ENCODE peak calls at places on chromosomes 3 and 15, in eight cellular contexts. One of them, this sample, is unnamed.

GRCh38 chr3:44019736-44020135 is 221.9 kb upstream of the TOPAZ1 start:
- DNase-seq in OCI-LY7: no peak
- DNase-seq in spleen: no peak
- DNase-seq in A673: peak; percentile 3
- DNase-seq in lower lobe of right lung: no peak
- DNase-seq in esophagus muscularis mucosa: no peak
- DNase-seq in CD4-positive, CD25-positive, alpha-beta regulatory T cell: no peak
- DNase-seq in upper lobe of right lung: no peak
- DNase-seq in this sample: no peak

GRCh38 chr3:182904164-182904563 is 76.2 kb downstream of the DCUN1D1 start:
- DNase-seq in upper lobe of right lung: no peak
- DNase-seq in spleen: no peak
- DNase-seq in esophagus muscularis mucosa: no peak
- DNase-seq in OCI-LY7: no peak
- DNase-seq in A673: no peak
- DNase-seq in CD4-positive, CD25-positive, alpha-beta regulatory T cell: no peak
- DNase-seq in lower lobe of right lung: no peak
- DNase-seq in this sample: no peak

GRCh38 chr15:96849501-96849900 is 519.0 kb downstream of the NR2F2 start:
- DNase-seq in spleen: no peak
- DNase-seq in OCI-LY7: no peak
- DNase-seq in upper lobe of right lung: no peak
- DNase-seq in lower lobe of right lung: no peak
- DNase-seq in CD4-positive, CD25-positive, alpha-beta regulatory T cell: no peak
- DNase-seq in esophagus muscularis mucosa: no peak
- DNase-seq in A673: peak; percentile 42
- DNase-seq in this sample: no peak

GRCh38 chr3:72818915-72819314 is 29.3 kb downstream of the SHQ1 start:
- DNase-seq in esophagus muscularis mucosa: no peak
- DNase-seq in spleen: no peak
- DNase-seq in CD4-positive, CD25-positive, alpha-beta regulatory T cell: no peak
- DNase-seq in upper lobe of right lung: no peak
- DNase-seq in OCI-LY7: no peak
- DNase-seq in A673: no peak
- DNase-seq in lower lobe of right lung: no peak
- DNase-seq in this sample: no peak

GRCh38 chr3:63724987-63725386 is 72.5 kb downstream of the SNTN start:
- DNase-seq in upper lobe of right lung: no peak
- DNase-seq in spleen: no peak
- DNase-seq in lower lobe of right lung: no peak
- DNase-seq in OCI-LY7: no peak
- DNase-seq in A673: no peak
- DNase-seq in CD4-positive, CD25-positive, alpha-beta regulatory T cell: no peak
- DNase-seq in esophagus muscularis mucosa: no peak
- DNase-seq in this sample: no peak

GRCh38 chr3:55669133-55669532 is 182.0 kb upstream of the WNT5A start:
- DNase-seq in A673: no peak
- DNase-seq in OCI-LY7: no peak
- DNase-seq in lower lobe of right lung: no peak
- DNase-seq in CD4-positive, CD25-positive, alpha-beta regulatory T cell: no peak
- DNase-seq in spleen: no peak
- DNase-seq in esophagus muscularis mucosa: no peak
- DNase-seq in upper lobe of right lung: no peak
- DNase-seq in this sample: no peak

GRCh38 chr3:99962703-99963102 is 145.0 kb downstream of the CMSS1 start:
- DNase-seq in spleen: no peak
- DNase-seq in CD4-positive, CD25-positive, alpha-beta regulatory T cell: no peak
- DNase-seq in esophagus muscularis mucosa: no peak
- DNase-seq in OCI-LY7: no peak
- DNase-seq in lower lobe of right lung: no peak
- DNase-seq in A673: no peak
- DNase-seq in upper lobe of right lung: no peak
- DNase-seq in this sample: no peak

GRCh38 chr3:108130705-108131104 is 39.9 kb upstream of the CD47 start:
- DNase-seq in upper lobe of right lung: no peak
- DNase-seq in lower lobe of right lung: no peak
- DNase-seq in esophagus muscularis mucosa: no peak
- DNase-seq in A673: no peak
- DNase-seq in CD4-positive, CD25-positive, alpha-beta regulatory T cell: no peak
- DNase-seq in spleen: no peak
- DNase-seq in OCI-LY7: no peak
- DNase-seq in this sample: no peak

GRCh38 chr3:7309707-7310106 is 448.8 kb downstream of the GRM7 start:
- DNase-seq in spleen: no peak
- DNase-seq in lower lobe of right lung: no peak
- DNase-seq in OCI-LY7: no peak
- DNase-seq in CD4-positive, CD25-positive, alpha-beta regulatory T cell: no peak
- DNase-seq in esophagus muscularis mucosa: peak; percentile 93
- DNase-seq in upper lobe of right lung: no peak
- DNase-seq in A673: peak; percentile 95
- DNase-seq in this sample: no peak

GRCh38 chr3:114121996-114122709 is 56.7 kb downstream of the DRD3 start:
- DNase-seq in CD4-positive, CD25-positive, alpha-beta regulatory T cell: no peak
- DNase-seq in spleen: no peak
- DNase-seq in upper lobe of right lung: no peak
- DNase-seq in A673: no peak
- DNase-seq in OCI-LY7: no peak
- DNase-seq in lower lobe of right lung: no peak
- DNase-seq in esophagus muscularis mucosa: no peak
- DNase-seq in this sample: no peak

GRCh38 chr3:58184982-58185360 is 25.8 kb downstream of the DNASE1L3 start:
- DNase-seq in spleen: peak; percentile 40
- DNase-seq in esophagus muscularis mucosa: no peak
- DNase-seq in OCI-LY7: no peak
- DNase-seq in upper lobe of right lung: no peak
- DNase-seq in A673: no peak
- DNase-seq in lower lobe of right lung: no peak
- DNase-seq in CD4-positive, CD25-positive, alpha-beta regulatory T cell: no peak
- DNase-seq in this sample: no peak

GRCh38 chr15:87741350-87741749 is 515.2 kb downstream of the NTRK3 start:
- DNase-seq in upper lobe of right lung: no peak
- DNase-seq in spleen: no peak
- DNase-seq in A673: no peak
- DNase-seq in CD4-positive, CD25-positive, alpha-beta regulatory T cell: no peak
- DNase-seq in OCI-LY7: no peak
- DNase-seq in esophagus muscularis mucosa: no peak
- DNase-seq in lower lobe of right lung: no peak
- DNase-seq in this sample: no peak

DNA sequence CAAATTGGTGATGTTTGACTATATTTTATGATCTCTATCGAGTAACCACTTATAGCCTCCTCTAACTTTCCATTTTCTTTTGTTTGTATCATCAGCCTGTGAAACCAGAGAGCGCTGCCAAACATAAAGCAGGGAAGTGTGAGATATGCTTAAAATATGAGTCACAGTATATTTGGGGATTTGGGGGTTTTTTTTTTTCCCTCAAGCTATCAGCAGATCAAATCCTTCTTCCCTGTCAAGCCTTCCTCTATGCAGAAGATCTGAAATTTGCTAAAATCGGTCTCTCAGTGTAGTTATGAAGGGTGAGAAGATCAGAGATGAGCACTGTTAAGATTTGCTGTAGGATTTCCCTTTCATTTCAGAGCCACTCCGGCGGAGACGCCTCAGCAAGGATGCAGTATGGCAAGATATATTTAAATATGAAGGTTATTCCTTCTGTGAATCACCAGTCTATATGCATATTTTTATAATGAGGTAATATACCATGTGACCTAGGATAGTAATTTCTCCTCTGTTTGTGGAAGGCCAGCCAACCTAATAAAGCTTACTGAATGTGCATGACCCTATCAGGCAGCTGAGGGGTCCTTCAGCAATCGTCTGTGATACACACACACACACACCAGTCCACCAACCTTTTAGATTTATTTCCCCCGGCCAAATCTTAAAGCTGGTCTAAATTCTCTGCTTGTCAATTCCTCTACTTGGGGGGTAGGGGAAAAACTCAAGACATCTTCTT is 474.1 kb downstream of the FOXP1 start:
- DNase-seq in upper lobe of right lung: no peak
- DNase-seq in spleen: no peak
- DNase-seq in lower lobe of right lung: no peak
- DNase-seq in OCI-LY7: no peak
- DNase-seq in CD4-positive, CD25-positive, alpha-beta regulatory T cell: no peak
- DNase-seq in esophagus muscularis mucosa: no peak
- DNase-seq in A673: no peak
- DNase-seq in this sample: no peak
- H3K4me1 ChIP-seq in upper lobe of right lung: peaks cover 35% of the 10 kb centered on the region
- H3K4me1 ChIP-seq in spleen: no peaks in the 10 kb centered on the region
- H3K4me1 ChIP-seq in lower lobe of right lung: peaks cover 47% of the 10 kb centered on the region
- H3K4me1 ChIP-seq in OCI-LY7: no peaks in the 10 kb centered on the region
- H3K4me1 ChIP-seq in CD4-positive, CD25-positive, alpha-beta regulatory T cell: peaks cover 18% of the 10 kb centered on the region
- H3K4me1 ChIP-seq in esophagus muscularis mucosa: peaks cover 100% of the 10 kb centered on the region
- H3K4me1 ChIP-seq in A673: peaks cover 23% of the 10 kb centered on the region
- H3K4me1 ChIP-seq in this sample: peaks cover 59% of the 10 kb centered on the region

GRCh38 chr15:89858661-89859458 is 34.9 kb downstream of the AP3S2 start:
- DNase-seq in lower lobe of right lung: no peak
- DNase-seq in A673: no peak
- DNase-seq in spleen: no peak
- DNase-seq in esophagus muscularis mucosa: no peak
- DNase-seq in upper lobe of right lung: no peak
- DNase-seq in CD4-positive, CD25-positive, alpha-beta regulatory T cell: no peak
- DNase-seq in OCI-LY7: no peak
- DNase-seq in this sample: no peak
- H3K27ac ChIP-seq in lower lobe of right lung: no peak overlapping the region
- H3K27ac ChIP-seq in A673: no peak overlapping the region
- H3K27ac ChIP-seq in spleen: no peak overlapping the region
- H3K27ac ChIP-seq in esophagus muscularis mucosa: no peak overlapping the region
- H3K27ac ChIP-seq in upper lobe of right lung: no peak overlapping the region
- H3K27ac ChIP-seq in CD4-positive, CD25-positive, alpha-beta regulatory T cell: no peak overlapping the region
- H3K27ac ChIP-seq in OCI-LY7: no peak overlapping the region
- H3K27ac ChIP-seq in this sample: no peak overlapping the region

GRCh38 chr3:69761896-69762789 is 22.9 kb downstream of the MITF start:
- DNase-seq in upper lobe of right lung: no peak
- DNase-seq in esophagus muscularis mucosa: peak; percentile 72
- DNase-seq in spleen: no peak
- DNase-seq in CD4-positive, CD25-positive, alpha-beta regulatory T cell: no peak
- DNase-seq in lower lobe of right lung: no peak
- DNase-seq in A673: no peak
- DNase-seq in OCI-LY7: no peak
- DNase-seq in this sample: no peak

GRCh38 chr3:69762790-69763229 is 23.5 kb downstream of the MITF start:
- DNase-seq in lower lobe of right lung: no peak
- DNase-seq in upper lobe of right lung: no peak
- DNase-seq in CD4-positive, CD25-positive, alpha-beta regulatory T cell: no peak
- DNase-seq in A673: no peak
- DNase-seq in spleen: no peak
- DNase-seq in OCI-LY7: no peak
- DNase-seq in esophagus muscularis mucosa: no peak
- DNase-seq in this sample: no peak

GRCh38 chr3:69764861-69765260 is 25.6 kb downstream of the MITF start:
- DNase-seq in CD4-positive, CD25-positive, alpha-beta regulatory T cell: no peak
- DNase-seq in spleen: no peak
- DNase-seq in OCI-LY7: no peak
- DNase-seq in esophagus muscularis mucosa: no peak
- DNase-seq in upper lobe of right lung: no peak
- DNase-seq in lower lobe of right lung: no peak
- DNase-seq in A673: no peak
- DNase-seq in this sample: no peak

GRCh38 chr3:69763976-69764851 is 24.9 kb downstream of the MITF start:
- DNase-seq in spleen: no peak
- DNase-seq in A673: no peak
- DNase-seq in CD4-positive, CD25-positive, alpha-beta regulatory T cell: no peak
- DNase-seq in OCI-LY7: no peak
- DNase-seq in lower lobe of right lung: no peak
- DNase-seq in upper lobe of right lung: no peak
- DNase-seq in esophagus muscularis mucosa: no peak
- DNase-seq in this sample: no peak

GRCh38 chr3:69763458-69763857 is 24.2 kb downstream of the MITF start:
- DNase-seq in A673: no peak
- DNase-seq in lower lobe of right lung: no peak
- DNase-seq in spleen: no peak
- DNase-seq in CD4-positive, CD25-positive, alpha-beta regulatory T cell: no peak
- DNase-seq in upper lobe of right lung: no peak
- DNase-seq in OCI-LY7: no peak
- DNase-seq in esophagus muscularis mucosa: no peak
- DNase-seq in this sample: no peak
- H3K4me3 ChIP-seq in A673: no peak overlapping the region
- H3K4me3 ChIP-seq in lower lobe of right lung: no peak overlapping the region
- H3K4me3 ChIP-seq in spleen: no peak overlapping the region
- H3K4me3 ChIP-seq in CD4-positive, CD25-positive, alpha-beta regulatory T cell: no peak overlapping the region
- H3K4me3 ChIP-seq in upper lobe of right lung: no peak overlapping the region
- H3K4me3 ChIP-seq in OCI-LY7: no peak overlapping the region
- H3K4me3 ChIP-seq in esophagus muscularis mucosa: peak overlapping the region; percentile 42
- H3K4me3 ChIP-seq in this sample: no peak overlapping the region

DNA sequence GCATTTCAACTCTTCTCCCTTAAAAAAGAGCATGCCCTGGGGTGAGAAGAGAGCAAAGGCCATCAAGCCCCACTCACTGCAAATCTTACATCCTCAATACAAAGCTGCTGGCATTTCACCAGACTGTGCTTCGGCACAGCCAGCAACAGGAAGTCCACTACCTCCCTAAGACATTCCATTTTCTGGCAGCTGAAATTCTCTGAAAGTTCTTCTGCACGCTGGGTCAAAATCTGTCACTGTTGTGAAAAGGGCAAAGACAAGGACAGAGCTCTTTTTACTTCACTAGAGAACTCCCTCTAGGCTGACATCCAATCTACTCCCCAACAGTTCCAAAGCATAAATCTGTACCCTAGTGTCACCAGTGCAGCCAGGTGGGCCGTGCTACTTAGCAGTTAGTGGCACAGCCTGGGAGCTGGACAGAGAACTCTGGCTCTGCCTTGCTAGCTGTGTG is 6.3 kb downstream of the MTMR10 start:
- DNase-seq in OCI-LY7: peak; percentile 10
- DNase-seq in spleen: no peak
- DNase-seq in lower lobe of right lung: no peak
- DNase-seq in A673: peak; percentile 27
- DNase-seq in esophagus muscularis mucosa: no peak
- DNase-seq in upper lobe of right lung: no peak
- DNase-seq in CD4-positive, CD25-positive, alpha-beta regulatory T cell: no peak
- DNase-seq in this sample: no peak
- H3K4me1 ChIP-seq in OCI-LY7: peaks cover 20% of the 10 kb centered on the region
- H3K4me1 ChIP-seq in spleen: peaks cover 80% of the 10 kb centered on the region
- H3K4me1 ChIP-seq in lower lobe of right lung: peaks cover 69% of the 10 kb centered on the region
- H3K4me1 ChIP-seq in A673: peaks cover 13% of the 10 kb centered on the region
- H3K4me1 ChIP-seq in esophagus muscularis mucosa: peaks cover 63% of the 10 kb centered on the region
- H3K4me1 ChIP-seq in upper lobe of right lung: peaks cover 43% of the 10 kb centered on the region
- H3K4me1 ChIP-seq in CD4-positive, CD25-positive, alpha-beta regulatory T cell: peaks cover 35% of the 10 kb centered on the region
- H3K4me1 ChIP-seq in this sample: peaks cover 43% of the 10 kb centered on the region

GRCh38 chr3:150744041-150745026 is 18.6 kb downstream of the SIAH2 start:
- DNase-seq in lower lobe of right lung: no peak
- DNase-seq in A673: peak; percentile 91
- DNase-seq in OCI-LY7: no peak
- DNase-seq in esophagus muscularis mucosa: no peak
- DNase-seq in CD4-positive, CD25-positive, alpha-beta regulatory T cell: no peak
- DNase-seq in spleen: no peak
- DNase-seq in upper lobe of right lung: no peak
- DNase-seq in this sample: no peak
- H3K27ac ChIP-seq in lower lobe of right lung: no peak overlapping the region
- H3K27ac ChIP-seq in A673: peak overlapping the region; percentile 90
- H3K27ac ChIP-seq in OCI-LY7: no peak overlapping the region
- H3K27ac ChIP-seq in esophagus muscularis mucosa: no peak overlapping the region
- H3K27ac ChIP-seq in CD4-positive, CD25-positive, alpha-beta regulatory T cell: no peak overlapping the region
- H3K27ac ChIP-seq in spleen: no peak overlapping the region
- H3K27ac ChIP-seq in upper lobe of right lung: no peak overlapping the region
- H3K27ac ChIP-seq in this sample: no peak overlapping the region

GRCh38 chr3:129890125-129890524 is 3.4 kb downstream of the TMCC1 start:
- DNase-seq in OCI-LY7: peak; percentile 83
- DNase-seq in spleen: no peak
- DNase-seq in A673: peak; percentile 88
- DNase-seq in CD4-positive, CD25-positive, alpha-beta regulatory T cell: peak; percentile 59
- DNase-seq in upper lobe of right lung: no peak
- DNase-seq in lower lobe of right lung: no peak
- DNase-seq in esophagus muscularis mucosa: no peak
- DNase-seq in this sample: no peak
- H3K4me3 ChIP-seq in OCI-LY7: peak overlapping the region; percentile 81
- H3K4me3 ChIP-seq in spleen: no peak overlapping the region
- H3K4me3 ChIP-seq in A673: peak overlapping the region; percentile 89
- H3K4me3 ChIP-seq in CD4-positive, CD25-positive, alpha-beta regulatory T cell: no peak overlapping the region
- H3K4me3 ChIP-seq in upper lobe of right lung: no peak overlapping the region
- H3K4me3 ChIP-seq in lower lobe of right lung: no peak overlapping the region
- H3K4me3 ChIP-seq in esophagus muscularis mucosa: no peak overlapping the region
- H3K4me3 ChIP-seq in this sample: no peak overlapping the region

This sample was measured in CD4-positive, alpha-beta memory T cell.